ENCODE peak calls at places on chromosomes 5 and 9, in eight cellular contexts. C is neural progenitor cell; F is frontal cortex; K is activated effector memory CD4-positive, alpha-beta T cell treated with Interleukin-2 at 50 U/mL for 16 hours; P is LHCN-M2; I is stimulated activated CD8-positive, alpha-beta memory T cell treated with anti-CD3 and anti-CD28 coated beads, Interleukin-15, amount 100 ng/mL, for 1 hour; U is KBM-7; N is HCT116. W is an unnamed sample.

GRCh38 chr9:69044226-69045219 is 9.0 kb downstream of the FXN start:
- DNase-seq in C (peak), U (peak), K (no peak), I (no peak), N (no peak), F (no peak), P (peak), W (no peak)

GRCh38 chr9:95516736-95517558 is at the start of gene PTCH1:
- DNase-seq in C (peak), N (no peak), I (no peak), P (peak), U (no peak), F (no peak), K (peak), W (peak)

GRCh38 chr5:9425710-9426109 is 120.2 kb downstream of the SEMA5A start:
- DNase-seq in C (no peak), F (no peak), K (no peak), U (no peak), P (no peak), I (no peak), N (no peak), W (no peak)

GRCh38 chr5:90446961-90447360 is 27.6 kb downstream of the MBLAC2 start:
- DNase-seq in P (peak), I (no peak), F (no peak), U (no peak), N (no peak), K (no peak), C (no peak), W (no peak)

GRCh38 chr5:79876510-79876909 is 114.6 kb downstream of the MTX3 start:
- DNase-seq in I (no peak), N (no peak), K (no peak), U (no peak), P (no peak), C (no peak), F (no peak), W (no peak)

GRCh38 chr5:76818844-76819831 is at the start of gene F2RL1:
- DNase-seq in N (peak), C (peak), U (peak), K (peak), F (peak), P (no peak), I (peak), W (no peak)

GRCh38 chr5:143922718-143923117 is 110.8 kb downstream of the HMHB1 start:
- DNase-seq in N (no peak), P (peak), C (no peak), I (no peak), K (no peak), F (no peak), U (no peak), W (no peak)

GRCh38 chr9:2583308-2584013 is 38.1 kb upstream of the VLDLR start:
- DNase-seq in I (no peak), P (peak), U (peak), K (no peak), N (no peak), F (no peak), C (no peak), W (no peak)

GRCh38 chr9:37929441-37929895 is 25.5 kb upstream of the SLC25A51 start:
- DNase-seq in F (no peak), I (no peak), C (no peak), P (peak), K (no peak), U (no peak), N (peak), W (no peak)

GRCh38 chr5:61991861-61992260 is 314.1 kb upstream of the KIF2A start:
- DNase-seq in P (peak), K (no peak), I (no peak), N (no peak), U (no peak), C (no peak), F (no peak), W (no peak)

GRCh38 chr5:97182571-97183099 is 412 bp downstream of the RIOK2 start:
- DNase-seq in P (peak), I (no peak), N (no peak), U (no peak), F (no peak), K (no peak), C (no peak), W (no peak)

GRCh38 chr9:124259273-124260078 is 1.7 kb downstream of the NEK6 start:
- DNase-seq in P (peak), K (no peak), F (peak), I (no peak), U (peak), C (peak), N (peak), W (peak)

GRCh38 chr5:173453167-173453566 is 125.0 kb upstream of the STC2 start:
- DNase-seq in K (no peak), P (no peak), U (no peak), C (no peak), I (no peak), F (no peak), N (no peak), W (no peak)

GRCh38 chr5:78811121-78811832 is 162.7 kb upstream of the LHFPL2 start:
- DNase-seq in K (no peak), N (no peak), C (peak), U (no peak), I (no peak), P (no peak), F (no peak), W (no peak)

GRCh38 chr5:127673401-127673800 is 24.5 kb downstream of the CTXN3 start:
- DNase-seq in N (no peak), K (no peak), P (no peak), U (no peak), I (no peak), C (no peak), F (no peak), W (no peak)

GRCh38 chr9:127664324-127664677 is 42.5 kb upstream of the CFAP157 start:
- DNase-seq in N (no peak), K (no peak), F (no peak), U (no peak), I (no peak), P (no peak), C (no peak), W (no peak)

GRCh38 chr9:93028448-93029006 is 30.0 kb upstream of the SUSD3 start:
- DNase-seq in F (no peak), I (peak), U (peak), P (no peak), N (no peak), K (peak), C (no peak), W (no peak)

GRCh38 chr5:76490970-76491369 is 87.9 kb downstream of the IQGAP2 start:
- DNase-seq in P (no peak), U (no peak), K (no peak), F (no peak), C (no peak), N (no peak), I (no peak), W (no peak)

GRCh38 chr5:132369012-132369470 is 469 bp upstream of the SLC22A5 start:
- DNase-seq in U (no peak), C (no peak), K (no peak), N (no peak), F (no peak), P (no peak), I (no peak), W (no peak)

GRCh38 chr9:70229579-70229978 is 29.2 kb upstream of the SMC5 start:
- DNase-seq in K (no peak), U (peak), C (no peak), I (no peak), F (no peak), P (peak), N (peak), W (peak)

GRCh38 chr5:56207537-56207936 is 25.6 kb downstream of the ANKRD55 start:
- DNase-seq in K (no peak), U (no peak), N (no peak), P (no peak), F (no peak), C (no peak), I (no peak), W (no peak)

GRCh38 chr5:135194126-135194488 is 160.1 kb upstream of the PITX1 start:
- DNase-seq in P (no peak), F (no peak), I (no peak), N (no peak), U (no peak), K (no peak), C (no peak), W (no peak)

GRCh38 chr5:139725073-139725830 is 70.4 kb upstream of the PSD2 start:
- DNase-seq in C (no peak), N (no peak), K (no peak), I (no peak), F (peak), U (no peak), P (peak), W (peak)

GRCh38 chr5:56481998-56482698 is 249.0 kb upstream of the ANKRD55 start:
- DNase-seq in F (peak), C (no peak), I (no peak), P (peak), U (peak), K (no peak), N (no peak), W (no peak)

GRCh38 chr5:131776451-131776850 is 20.4 kb downstream of the FNIP1 start:
- DNase-seq in C (no peak), N (no peak), F (no peak), K (no peak), P (no peak), U (no peak), I (no peak), W (no peak)

GRCh38 chr5:1516615-1517601 is 6.9 kb downstream of the LPCAT1 start:
- DNase-seq in F (no peak), U (no peak), C (no peak), P (no peak), I (no peak), K (no peak), N (no peak), W (no peak)

GRCh38 chr5:61332891-61333350 is 863 bp downstream of the ZSWIM6 start:
- DNase-seq in C (peak), N (no peak), K (no peak), I (no peak), U (no peak), P (peak), F (peak), W (peak)

GRCh38 chr5:80782626-80783025 is 127.8 kb upstream of the DHFR start:
- DNase-seq in C (no peak), U (no peak), I (no peak), K (no peak), P (peak), F (no peak), N (no peak), W (no peak)

W was measured in SJCRH30.